ENCODE peak calls at places on chromosomes 3 and 15, in nine cellular contexts. One of them, this sample, is unnamed. For H3K4me1, the result is how much of the 10 kb centered on the place peaks cover.

GRCh38 chr3:20056727-20057611 is 16.7 kb downstream of the KAT2B start:
- DNase-seq in tibial artery: no peak
- DNase-seq in CD8-positive, alpha-beta T cell: no peak
- DNase-seq in tibial nerve: no peak
- DNase-seq in CD4-positive, alpha-beta memory T cell: no peak
- DNase-seq in kidney: no peak
- DNase-seq in H9: no peak
- DNase-seq in GM23248: peak
- DNase-seq in heart right ventricle: no peak
- DNase-seq in this sample: no peak

GRCh38 chr15:54119056-54119455 is 140.8 kb downstream of the UNC13C start:
- DNase-seq in tibial artery: no peak
- DNase-seq in CD8-positive, alpha-beta T cell: no peak
- DNase-seq in tibial nerve: no peak
- DNase-seq in CD4-positive, alpha-beta memory T cell: no peak
- DNase-seq in kidney: no peak
- DNase-seq in H9: no peak
- DNase-seq in GM23248: no peak
- DNase-seq in heart right ventricle: no peak
- DNase-seq in this sample: no peak

GRCh38 chr15:41411031-41411430 is 5.9 kb upstream of the RTF1 start:
- DNase-seq in tibial artery: no peak
- DNase-seq in CD8-positive, alpha-beta T cell: no peak
- DNase-seq in tibial nerve: no peak
- DNase-seq in CD4-positive, alpha-beta memory T cell: no peak
- DNase-seq in kidney: no peak
- DNase-seq in H9: no peak
- DNase-seq in GM23248: no peak
- DNase-seq in heart right ventricle: no peak
- DNase-seq in this sample: no peak

GRCh38 chr15:80246425-80246894 is 5.6 kb downstream of the CTXND1 start:
- DNase-seq in tibial artery: no peak
- DNase-seq in CD8-positive, alpha-beta T cell: no peak
- DNase-seq in tibial nerve: no peak
- DNase-seq in CD4-positive, alpha-beta memory T cell: no peak
- DNase-seq in kidney: no peak
- DNase-seq in H9: no peak
- DNase-seq in GM23248: no peak
- DNase-seq in heart right ventricle: peak
- DNase-seq in this sample: peak

GRCh38 chr15:24957691-24958090 is 2.9 kb downstream of the SNRPN start:
- DNase-seq in tibial artery: no peak
- DNase-seq in CD8-positive, alpha-beta T cell: no peak
- DNase-seq in tibial nerve: no peak
- DNase-seq in CD4-positive, alpha-beta memory T cell: no peak
- DNase-seq in kidney: no peak
- DNase-seq in H9: no peak
- DNase-seq in GM23248: no peak
- DNase-seq in heart right ventricle: no peak
- DNase-seq in this sample: no peak

GRCh38 chr3:97882975-97883598 is 61.3 kb downstream of the CRYBG3 start:
- DNase-seq in tibial artery: no peak
- DNase-seq in CD8-positive, alpha-beta T cell: no peak
- DNase-seq in tibial nerve: no peak
- DNase-seq in CD4-positive, alpha-beta memory T cell: peak
- DNase-seq in kidney: no peak
- DNase-seq in H9: no peak
- DNase-seq in GM23248: peak
- DNase-seq in heart right ventricle: peak
- DNase-seq in this sample: peak

GRCh38 chr3:46087871-46088270 is 60.6 kb upstream of the XCR1 start:
- DNase-seq in tibial artery: peak
- DNase-seq in CD8-positive, alpha-beta T cell: no peak
- DNase-seq in tibial nerve: no peak
- DNase-seq in CD4-positive, alpha-beta memory T cell: no peak
- DNase-seq in kidney: no peak
- DNase-seq in H9: no peak
- DNase-seq in GM23248: peak
- DNase-seq in heart right ventricle: no peak
- DNase-seq in this sample: no peak

GRCh38 chr15:58257776-58258325 is 119.7 kb downstream of the AQP9 start:
- DNase-seq in tibial artery: no peak
- DNase-seq in CD8-positive, alpha-beta T cell: no peak
- DNase-seq in tibial nerve: no peak
- DNase-seq in CD4-positive, alpha-beta memory T cell: no peak
- DNase-seq in kidney: no peak
- DNase-seq in H9: no peak
- DNase-seq in GM23248: no peak
- DNase-seq in heart right ventricle: no peak
- DNase-seq in this sample: no peak

GRCh38 chr3:42750834-42751233 is 22.2 kb downstream of the CCDC13 start:
- DNase-seq in tibial artery: peak
- DNase-seq in CD8-positive, alpha-beta T cell: no peak
- DNase-seq in tibial nerve: no peak
- DNase-seq in CD4-positive, alpha-beta memory T cell: no peak
- DNase-seq in kidney: no peak
- DNase-seq in H9: peak
- DNase-seq in GM23248: no peak
- DNase-seq in heart right ventricle: no peak
- DNase-seq in this sample: peak

GRCh38 chr3:45626096-45626887 is 31.7 kb downstream of the LIMD1 start:
- DNase-seq in tibial artery: no peak
- DNase-seq in CD8-positive, alpha-beta T cell: no peak
- DNase-seq in tibial nerve: no peak
- DNase-seq in CD4-positive, alpha-beta memory T cell: no peak
- DNase-seq in kidney: no peak
- DNase-seq in H9: no peak
- DNase-seq in GM23248: peak
- DNase-seq in heart right ventricle: no peak
- DNase-seq in this sample: no peak

GRCh38 chr3:136883967-136884720 is 22.1 kb downstream of the NCK1 start:
- DNase-seq in tibial artery: no peak
- DNase-seq in CD8-positive, alpha-beta T cell: no peak
- DNase-seq in tibial nerve: no peak
- DNase-seq in CD4-positive, alpha-beta memory T cell: no peak
- DNase-seq in kidney: no peak
- DNase-seq in H9: no peak
- DNase-seq in GM23248: no peak
- DNase-seq in heart right ventricle: no peak
- DNase-seq in this sample: no peak

GRCh38 chr3:152583913-152584312 is 251.0 kb upstream of the P2RY1 start:
- DNase-seq in tibial artery: no peak
- DNase-seq in CD8-positive, alpha-beta T cell: no peak
- DNase-seq in tibial nerve: no peak
- DNase-seq in CD4-positive, alpha-beta memory T cell: no peak
- DNase-seq in kidney: no peak
- DNase-seq in H9: no peak
- DNase-seq in GM23248: peak
- DNase-seq in heart right ventricle: no peak
- DNase-seq in this sample: no peak

GRCh38 chr15:37095197-37095992 is 5.0 kb downstream of the MEIS2 start:
- DNase-seq in tibial artery: no peak
- DNase-seq in CD8-positive, alpha-beta T cell: no peak
- DNase-seq in tibial nerve: no peak
- DNase-seq in CD4-positive, alpha-beta memory T cell: no peak
- DNase-seq in kidney: peak
- DNase-seq in H9: peak
- DNase-seq in GM23248: no peak
- DNase-seq in heart right ventricle: no peak
- DNase-seq in this sample: no peak

GRCh38 chr3:15336057-15336456 is 3.7 kb upstream of the SH3BP5 start:
- DNase-seq in tibial artery: no peak
- DNase-seq in CD8-positive, alpha-beta T cell: no peak
- DNase-seq in tibial nerve: no peak
- DNase-seq in CD4-positive, alpha-beta memory T cell: no peak
- DNase-seq in kidney: no peak
- DNase-seq in H9: no peak
- DNase-seq in GM23248: no peak
- DNase-seq in heart right ventricle: no peak
- DNase-seq in this sample: no peak

GRCh38 chr15:43225201-43225949 is 4.6 kb upstream of the EPB42 start:
- DNase-seq in tibial artery: peak
- DNase-seq in CD8-positive, alpha-beta T cell: peak
- DNase-seq in tibial nerve: no peak
- DNase-seq in CD4-positive, alpha-beta memory T cell: peak
- DNase-seq in kidney: no peak
- DNase-seq in H9: peak
- DNase-seq in GM23248: peak
- DNase-seq in heart right ventricle: peak
- DNase-seq in this sample: no peak

GRCh38 chr15:41983621-41984571 is 11.5 kb upstream of the EHD4 start:
- DNase-seq in tibial artery: peak
- DNase-seq in CD8-positive, alpha-beta T cell: no peak
- DNase-seq in tibial nerve: no peak
- DNase-seq in CD4-positive, alpha-beta memory T cell: no peak
- DNase-seq in kidney: no peak
- DNase-seq in H9: no peak
- DNase-seq in GM23248: no peak
- DNase-seq in heart right ventricle: no peak
- DNase-seq in this sample: peak

GRCh38 chr3:8579101-8579500 is 65.5 kb downstream of the SSUH2 start:
- DNase-seq in tibial artery: no peak
- DNase-seq in CD8-positive, alpha-beta T cell: no peak
- DNase-seq in tibial nerve: no peak
- DNase-seq in CD4-positive, alpha-beta memory T cell: no peak
- DNase-seq in kidney: no peak
- DNase-seq in H9: no peak
- DNase-seq in GM23248: no peak
- DNase-seq in heart right ventricle: no peak
- DNase-seq in this sample: no peak

GRCh38 chr3:120090422-120090821 is 3.8 kb downstream of the GSK3B start:
- DNase-seq in tibial artery: no peak
- DNase-seq in CD8-positive, alpha-beta T cell: no peak
- DNase-seq in tibial nerve: no peak
- DNase-seq in CD4-positive, alpha-beta memory T cell: no peak
- DNase-seq in kidney: no peak
- DNase-seq in H9: no peak
- DNase-seq in GM23248: no peak
- DNase-seq in heart right ventricle: no peak
- DNase-seq in this sample: no peak
- H3K27ac ChIP-seq in tibial artery: no peak
- H3K27ac ChIP-seq in CD8-positive, alpha-beta T cell: no peak
- H3K27ac ChIP-seq in tibial nerve: no peak
- H3K27ac ChIP-seq in CD4-positive, alpha-beta memory T cell: no peak
- H3K27ac ChIP-seq in kidney: no peak
- H3K27ac ChIP-seq in H9: no peak
- H3K27ac ChIP-seq in GM23248: no peak
- H3K27ac ChIP-seq in heart right ventricle: peak
- H3K27ac ChIP-seq in this sample: no peak

DNA sequence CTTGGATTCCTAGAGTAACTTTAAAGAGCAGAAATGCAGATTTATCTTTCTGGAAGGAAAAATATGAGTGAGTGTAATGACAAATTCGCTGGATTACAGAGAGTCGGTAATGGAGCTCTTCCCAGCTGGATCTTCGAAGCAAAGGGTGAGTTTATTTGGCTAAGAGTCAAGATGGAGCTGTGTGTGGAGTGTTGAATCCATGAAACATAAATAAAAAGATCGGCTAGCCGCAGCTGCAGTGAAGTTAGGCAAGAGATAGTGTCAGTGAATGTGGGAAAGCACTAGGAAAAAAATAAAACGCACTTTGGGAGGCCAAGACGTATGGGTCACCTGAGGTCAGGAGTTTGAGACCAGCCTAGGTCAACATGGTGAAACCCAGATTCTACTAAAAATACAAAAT is 10.3 kb downstream of the NAALADL2 start:
- DNase-seq in tibial artery: no peak
- DNase-seq in CD8-positive, alpha-beta T cell: no peak
- DNase-seq in tibial nerve: no peak
- DNase-seq in CD4-positive, alpha-beta memory T cell: no peak
- DNase-seq in kidney: no peak
- DNase-seq in H9: no peak
- DNase-seq in GM23248: no peak
- DNase-seq in heart right ventricle: no peak
- DNase-seq in this sample: no peak
- H3K4me1 ChIP-seq in tibial artery: under half
- H3K4me1 ChIP-seq in CD8-positive, alpha-beta T cell: under half
- H3K4me1 ChIP-seq in tibial nerve: under half
- H3K4me1 ChIP-seq in CD4-positive, alpha-beta memory T cell: under half
- H3K4me1 ChIP-seq in kidney: under half
- H3K4me1 ChIP-seq in H9: under half
- H3K4me1 ChIP-seq in GM23248: under half
- H3K4me1 ChIP-seq in heart right ventricle: under half
- H3K4me1 ChIP-seq in this sample: under half

GRCh38 chr3:63719796-63720445 is 67.4 kb downstream of the SNTN start:
- DNase-seq in tibial artery: no peak
- DNase-seq in CD8-positive, alpha-beta T cell: no peak
- DNase-seq in tibial nerve: no peak
- DNase-seq in CD4-positive, alpha-beta memory T cell: no peak
- DNase-seq in kidney: no peak
- DNase-seq in H9: no peak
- DNase-seq in GM23248: no peak
- DNase-seq in heart right ventricle: no peak
- DNase-seq in this sample: no peak

GRCh38 chr3:63726656-63727055 is 74.2 kb downstream of the SNTN start:
- DNase-seq in tibial artery: no peak
- DNase-seq in CD8-positive, alpha-beta T cell: no peak
- DNase-seq in tibial nerve: no peak
- DNase-seq in CD4-positive, alpha-beta memory T cell: no peak
- DNase-seq in kidney: no peak
- DNase-seq in H9: no peak
- DNase-seq in GM23248: peak
- DNase-seq in heart right ventricle: no peak
- DNase-seq in this sample: no peak

GRCh38 chr3:63727248-63727647 is 74.8 kb downstream of the SNTN start:
- DNase-seq in tibial artery: no peak
- DNase-seq in CD8-positive, alpha-beta T cell: no peak
- DNase-seq in tibial nerve: no peak
- DNase-seq in CD4-positive, alpha-beta memory T cell: no peak
- DNase-seq in kidney: no peak
- DNase-seq in H9: no peak
- DNase-seq in GM23248: no peak
- DNase-seq in heart right ventricle: no peak
- DNase-seq in this sample: no peak

GRCh38 chr3:63724987-63725386 is 72.5 kb downstream of the SNTN start:
- DNase-seq in tibial artery: no peak
- DNase-seq in CD8-positive, alpha-beta T cell: no peak
- DNase-seq in tibial nerve: no peak
- DNase-seq in CD4-positive, alpha-beta memory T cell: no peak
- DNase-seq in kidney: no peak
- DNase-seq in H9: peak
- DNase-seq in GM23248: peak
- DNase-seq in heart right ventricle: no peak
- DNase-seq in this sample: peak
- H3K27ac ChIP-seq in tibial artery: no peak
- H3K27ac ChIP-seq in CD8-positive, alpha-beta T cell: no peak
- H3K27ac ChIP-seq in tibial nerve: no peak
- H3K27ac ChIP-seq in CD4-positive, alpha-beta memory T cell: no peak
- H3K27ac ChIP-seq in kidney: no peak
- H3K27ac ChIP-seq in H9: no peak
- H3K27ac ChIP-seq in GM23248: peak
- H3K27ac ChIP-seq in heart right ventricle: no peak
- H3K27ac ChIP-seq in this sample: peak

DNA sequence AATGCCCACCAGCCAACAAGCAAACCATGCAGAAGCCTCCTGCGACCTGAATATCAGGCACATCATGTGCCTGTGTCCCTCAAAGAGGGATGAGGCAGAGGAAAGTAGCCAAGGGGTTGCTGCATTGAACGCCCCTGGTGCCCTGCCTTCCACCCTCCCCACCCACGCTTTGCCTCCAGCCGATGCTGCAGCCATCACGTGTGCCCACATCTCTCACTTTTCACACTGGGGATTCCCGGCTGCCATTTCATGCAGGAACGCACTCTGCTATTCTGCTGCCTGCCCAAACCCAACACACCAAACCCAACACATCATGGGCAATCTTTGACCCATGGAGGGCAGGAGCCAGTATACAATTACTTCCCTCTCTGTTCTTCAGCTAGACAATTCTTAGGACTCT is 462.2 kb upstream of the PROK2 start:
- DNase-seq in tibial artery: no peak
- DNase-seq in CD8-positive, alpha-beta T cell: no peak
- DNase-seq in tibial nerve: no peak
- DNase-seq in CD4-positive, alpha-beta memory T cell: no peak
- DNase-seq in kidney: no peak
- DNase-seq in H9: no peak
- DNase-seq in GM23248: no peak
- DNase-seq in heart right ventricle: no peak
- DNase-seq in this sample: no peak
- H3K4me1 ChIP-seq in tibial artery: half or more
- H3K4me1 ChIP-seq in CD8-positive, alpha-beta T cell: under half
- H3K4me1 ChIP-seq in tibial nerve: under half
- H3K4me1 ChIP-seq in CD4-positive, alpha-beta memory T cell: under half
- H3K4me1 ChIP-seq in kidney: under half
- H3K4me1 ChIP-seq in H9: under half
- H3K4me1 ChIP-seq in GM23248: under half
- H3K4me1 ChIP-seq in heart right ventricle: under half
- H3K4me1 ChIP-seq in this sample: under half

This sample was measured in SJSA1.